ENCODE peak calls at places on chromosomes 11 and 22, in eight cellular contexts. H, B, O, T, K, Q, X and I are unnamed samples.

GRCh38 chr22:23804781-23805291 is 18.1 kb downstream of the SMARCB1 start:
- DNase-seq in Q (no peak), O (no peak), K (no peak), H (no peak), X (no peak), T (peak; percentile 75), B (no peak), I (no peak)

GRCh38 chr22:39839917-39840510 is 53.5 kb downstream of the ENTHD1 start:
- DNase-seq in K (no peak), Q (no peak), X (no peak), O (no peak), H (no peak), T (no peak), B (no peak), I (no peak)

GRCh38 chr11:134362192-134362901 is 30.6 kb downstream of the GLB1L2 start:
- DNase-seq in X (no peak), H (no peak), K (no peak), Q (no peak), O (no peak), T (no peak), B (no peak), I (no peak)

GRCh38 chr22:37012956-37013355 is 6.3 kb downstream of the TST start:
- DNase-seq in T (no peak), K (no peak), X (no peak), Q (no peak), O (no peak), B (no peak), H (no peak), I (no peak)

GRCh38 chr11:36744375-36745168 is 146.5 kb upstream of the RAG2 start:
- DNase-seq in Q (peak; percentile 71), H (peak; percentile 23), O (peak; percentile 46), K (peak; percentile 66), B (peak; percentile 23), T (peak; percentile 73), X (peak; percentile 66), I (peak; percentile 52)

GRCh38 chr22:41574847-41575381 is 14.1 kb downstream of the CSDC2 start:
- DNase-seq in X (peak; percentile 19), O (no peak), H (peak; percentile 83), K (no peak), B (no peak), T (peak; percentile 38), Q (peak; percentile 33), I (no peak)

GRCh38 chr11:134560066-134560465 is 148.0 kb upstream of the B3GAT1 start:
- DNase-seq in H (no peak), B (no peak), Q (no peak), O (no peak), K (no peak), T (no peak), X (no peak), I (no peak)

GRCh38 chr11:7573558-7574296 is 59.9 kb downstream of the PPFIBP2 start:
- DNase-seq in T (no peak), B (no peak), Q (no peak), O (no peak), H (no peak), K (no peak), X (no peak), I (no peak)

GRCh38 chr11:71180694-71181466 is 71.5 kb downstream of the SHANK2 start:
- DNase-seq in B (no peak), T (no peak), Q (no peak), O (no peak), K (no peak), H (no peak), X (no peak), I (no peak)

GRCh38 chr11:128956401-128957203 is 13.9 kb upstream of the TP53AIP1 start:
- DNase-seq in B (peak; percentile 56), O (peak; percentile 73), K (peak; percentile 95), X (peak; percentile 78), T (peak; percentile 78), Q (peak; percentile 82), H (no peak), I (peak; percentile 78)

GRCh38 chr11:10506013-10506370 is 35.0 kb downstream of the RNF141 start:
- DNase-seq in T (no peak), K (no peak), O (no peak), H (no peak), X (no peak), B (no peak), Q (no peak), I (peak; percentile 92)

GRCh38 chr11:71452354-71453020 is 516 bp upstream of the NADSYN1 start:
- DNase-seq in O (no peak), H (peak; percentile 42), B (peak; percentile 58), X (peak; percentile 35), K (peak; percentile 67), Q (peak; percentile 63), T (peak; percentile 61), I (peak; percentile 39)

GRCh38 chr11:100639140-100639539 is 47.9 kb upstream of the ARHGAP42 start:
- DNase-seq in T (peak; percentile 37), B (no peak), H (no peak), O (no peak), Q (peak; percentile 72), X (peak; percentile 83), K (no peak), I (peak; percentile 94)

GRCh38 chr11:10454506-10454901 is 560 bp upstream of the AMPD3 start:
- DNase-seq in T (no peak), H (no peak), Q (no peak), K (no peak), X (no peak), B (no peak), O (no peak), I (no peak)

GRCh38 chr22:45922661-45923060 is 54.3 kb downstream of the WNT7B start:
- DNase-seq in K (no peak), B (no peak), H (no peak), X (no peak), Q (no peak), T (no peak), O (no peak), I (no peak)

GRCh38 chr11:15525582-15525981 is 410.9 kb downstream of the INSC start:
- DNase-seq in Q (no peak), B (no peak), K (no peak), O (no peak), T (no peak), X (no peak), H (no peak), I (no peak)

GRCh38 chr11:79546366-79546765 is 105.5 kb upstream of the TENM4 start:
- DNase-seq in Q (no peak), B (no peak), O (no peak), K (no peak), H (no peak), X (no peak), T (no peak), I (peak; percentile 58)

GRCh38 chr22:19715286-19715939 is 1.1 kb downstream of the SEPTIN5 start:
- DNase-seq in O (no peak), T (no peak), K (no peak), Q (no peak), X (no peak), B (no peak), H (no peak), I (peak; percentile 7)

GRCh38 chr11:34619062-34619516 is 1.8 kb upstream of the EHF start:
- DNase-seq in K (no peak), X (no peak), T (no peak), O (no peak), H (no peak), Q (no peak), B (no peak), I (no peak)

GRCh38 chr11:9855579-9856260 is 191.8 kb downstream of the SWAP70 start:
- DNase-seq in X (peak; percentile 80), O (no peak), K (peak; percentile 5), T (no peak), H (no peak), B (peak; percentile 57), Q (peak; percentile 80), I (no peak)

GRCh38 chr22:44129614-44129976 is 51.1 kb upstream of the PARVG start:
- DNase-seq in X (peak; percentile 56), Q (peak; percentile 15), T (peak; percentile 33), K (no peak), O (no peak), H (no peak), B (peak; percentile 23), I (peak; percentile 7)

GRCh38 chr11:125071408-125071807 is 8.3 kb downstream of the SLC37A2 start:
- DNase-seq in H (no peak), O (no peak), T (no peak), B (peak; percentile 32), K (peak; percentile 62), Q (no peak), X (no peak), I (no peak)

GRCh38 chr11:19597194-19597593 is 115.4 kb upstream of the NAV2 start:
- DNase-seq in X (peak; percentile 85), Q (peak; percentile 76), T (peak; percentile 50), H (no peak), O (no peak), K (peak; percentile 11), B (peak; percentile 81), I (peak; percentile 38)

GRCh38 chr11:18471995-18472394 is 16.3 kb downstream of the LDHAL6A start:
- DNase-seq in O (no peak), T (no peak), K (no peak), B (no peak), H (no peak), X (no peak), Q (no peak), I (no peak)
- H3K4me3 ChIP-seq in O (no peak overlapping the region), T (no peak overlapping the region), K (no peak overlapping the region), B (no peak overlapping the region), H (no peak overlapping the region), X (no peak overlapping the region), Q (no peak overlapping the region), I (no peak overlapping the region)

GRCh38 chr11:11618973-11619435 is 2.8 kb downstream of the GALNT18 start:
- DNase-seq in B (no peak), H (no peak), O (no peak), T (no peak), X (no peak), Q (no peak), K (peak; percentile 19), I (no peak)
- TF ChIP-seq CTCF in B (no peak), H (no peak), O (peak; percentile 35), T (no peak), X (no peak), Q (no peak), K (peak; percentile 54), I (peak; percentile 18)

GRCh38 chr11:67303989-67304411 is 670 bp downstream of the SSH3 start:
- DNase-seq in O (no peak), H (peak; percentile 40), Q (no peak), T (peak; percentile 21), B (no peak), K (peak; percentile 63), X (no peak), I (no peak)

GRCh38 chr11:67302571-67303131 is 679 bp upstream of the SSH3 start:
- DNase-seq in Q (peak; percentile 23), B (no peak), X (peak; percentile 10), T (peak; percentile 61), O (no peak), K (peak; percentile 25), H (no peak), I (peak; percentile 40)

GRCh38 chr11:67306769-67307544 is 3.6 kb downstream of the SSH3 start:
- DNase-seq in X (no peak), B (no peak), T (no peak), O (no peak), K (no peak), Q (no peak), H (no peak), I (no peak)

GRCh38 chr11:67303132-67303988 is at the start of gene SSH3:
- DNase-seq in T (peak; percentile 66), X (peak; percentile 34), B (peak; percentile 57), H (peak; percentile 64), K (peak; percentile 88), O (peak; percentile 42), Q (peak; percentile 50), I (peak; percentile 47)

GRCh38 chr11:67304511-67305113 is 1.3 kb downstream of the SSH3 start:
- DNase-seq in Q (no peak), X (no peak), O (no peak), K (no peak), B (no peak), T (no peak), H (peak; percentile 18), I (no peak)
- H3K4me3 ChIP-seq in Q (peak overlapping the region; percentile 68), X (peak overlapping the region; percentile 100), O (peak overlapping the region; percentile 79), K (peak overlapping the region; percentile 93), B (peak overlapping the region; percentile 69), T (peak overlapping the region; percentile 73), H (peak overlapping the region; percentile 64), I (peak overlapping the region; percentile 96)

GRCh38 chr11:23976369-23976768 is 520.5 kb upstream of the LUZP2 start:
- DNase-seq in T (peak; percentile 38), Q (peak; percentile 47), K (no peak), O (no peak), X (peak; percentile 7), B (no peak), H (no peak), I (no peak)
- TF ChIP-seq CTCF in T (no peak), Q (no peak), K (no peak), O (no peak), X (no peak), B (no peak), H (no peak), I (no peak)